ENCODE peak calls at places on chromosomes 6 and 20, in six cellular contexts. Q is GM23338, P is A549, L is AG09309, Z is astrocyte of the spinal cord, C is endodermal cell. V is an unnamed sample.

GRCh38 chr6:1604347-1604990 is 5.2 kb upstream of the FOXC1 start:
- DNase-seq in P (no peak), Z (peak), C (peak), Q (peak), L (no peak), V (no peak)

GRCh38 chr20:64119301-64119680 is 11.9 kb upstream of the NPBWR2 start:
- DNase-seq in Q (no peak), P (no peak), C (peak), Z (no peak), L (no peak), V (no peak)

GRCh38 chr6:27126046-27126814 is 121.3 kb upstream of the PRSS16 start:
- DNase-seq in P (no peak), L (no peak), Z (no peak), Q (no peak), C (no peak), V (no peak)

GRCh38 chr6:169969372-169970099 is 218.1 kb downstream of the ERMARD start:
- DNase-seq in L (no peak), C (peak), Q (no peak), P (no peak), Z (no peak), V (no peak)

GRCh38 chr6:134853111-134854055 is 96.5 kb downstream of the ALDH8A1 start:
- DNase-seq in P (no peak), L (no peak), Q (no peak), Z (peak), C (no peak), V (peak)

GRCh38 chr6:45442716-45443115 is 65.0 kb upstream of the SUPT3H start:
- DNase-seq in L (no peak), P (no peak), C (no peak), Z (no peak), Q (no peak), V (no peak)

GRCh38 chr6:38806271-38806670 is 91.2 kb downstream of the DNAH8 start:
- DNase-seq in L (no peak), P (no peak), Z (no peak), C (no peak), Q (peak), V (no peak)

GRCh38 chr20:41981746-41982145 is 363.6 kb upstream of the CHD6 start:
- DNase-seq in L (no peak), C (no peak), Z (no peak), Q (no peak), P (no peak), V (no peak)

GRCh38 chr20:4885877-4886276 is 115.4 kb downstream of the SLC23A2 start:
- DNase-seq in L (no peak), Z (no peak), C (peak), P (no peak), Q (no peak), V (no peak)

GRCh38 chr20:2228926-2229325 is 66.9 kb upstream of the TGM3 start:
- DNase-seq in P (no peak), C (no peak), Q (no peak), L (no peak), Z (no peak), V (no peak)

DNA sequence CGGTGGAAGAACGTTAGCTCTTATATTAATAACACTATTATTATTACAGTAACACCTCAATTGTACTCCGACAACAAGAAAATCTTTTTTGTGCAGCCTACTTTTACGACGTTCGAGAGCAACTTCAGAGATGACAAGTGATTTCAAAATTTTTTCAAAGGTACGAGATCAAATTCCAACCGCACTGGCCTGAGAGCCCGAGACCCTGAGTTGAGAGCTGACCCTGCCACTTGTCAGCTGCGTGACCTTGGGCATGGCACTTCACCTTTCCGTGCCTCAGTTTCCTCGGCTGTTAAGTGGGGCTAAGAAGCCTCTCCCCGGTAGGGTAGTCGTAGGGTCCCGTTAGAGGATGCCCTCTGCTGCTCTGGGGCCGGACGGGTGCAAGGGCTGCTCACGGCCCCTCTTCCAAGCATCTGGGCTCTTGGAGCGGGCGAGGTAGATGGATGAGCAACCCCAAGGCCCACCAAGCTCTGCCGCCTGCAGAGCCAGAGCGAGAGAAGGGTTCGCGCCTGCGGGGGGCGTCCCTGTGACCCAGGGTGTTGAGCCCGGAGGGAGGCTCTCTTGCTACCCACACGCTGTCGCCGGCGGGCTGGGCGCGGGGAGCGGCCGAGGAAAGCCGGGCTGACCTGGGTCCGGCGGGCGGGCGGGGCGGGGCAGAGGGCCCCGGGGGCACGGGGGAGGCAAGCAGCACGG is 510 bp downstream of the NDRG3 start:
- DNase-seq in Q (peak), L (no peak), P (peak), C (no peak), Z (peak), V (peak)
- TF ChIP-seq CTCF in Q (no peak), L (peak), P (no peak), C (no peak), Z (no peak), V (peak)

DNA sequence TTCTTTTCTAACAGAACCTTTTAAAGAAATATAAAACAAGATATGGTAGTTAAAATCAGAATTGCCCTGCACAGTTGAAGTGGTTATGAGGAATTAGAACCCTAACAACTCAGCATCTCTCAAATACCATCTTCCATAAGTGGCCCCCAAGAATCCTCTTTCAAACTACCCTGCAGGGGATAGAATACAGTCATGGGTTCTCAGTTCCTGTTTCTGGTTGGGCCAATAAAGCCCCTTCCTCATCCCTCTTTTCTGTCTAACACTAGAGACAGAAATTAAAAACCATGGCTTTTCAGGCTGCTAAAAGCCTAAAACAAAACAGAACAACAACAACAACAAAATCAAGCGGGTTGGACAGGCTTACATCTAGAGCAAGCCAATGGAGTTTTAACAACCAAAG is 6.7 kb upstream of the LCA5 start:
- DNase-seq in P (no peak), L (no peak), Q (no peak), C (no peak), Z (no peak), V (no peak)
- H3K4me3 ChIP-seq in P (no peak), L (no peak), Q (no peak), C (peak), Z (no peak), V (no peak)

GRCh38 chr20:45082468-45082867 is 18.5 kb downstream of the KCNS1 start:
- DNase-seq in L (no peak), Z (no peak), P (no peak), Q (no peak), C (no peak), V (no peak)

GRCh38 chr20:45083127-45083526 is 17.8 kb downstream of the KCNS1 start:
- DNase-seq in P (no peak), L (no peak), Z (no peak), Q (no peak), C (no peak), V (no peak)

GRCh38 chr20:45085289-45085688 is 15.6 kb downstream of the KCNS1 start:
- DNase-seq in C (no peak), P (no peak), Q (no peak), Z (no peak), L (no peak), V (no peak)

GRCh38 chr20:45077559-45077958 is 23.4 kb downstream of the KCNS1 start:
- DNase-seq in Q (no peak), C (no peak), Z (no peak), L (no peak), P (no peak), V (no peak)

DNA sequence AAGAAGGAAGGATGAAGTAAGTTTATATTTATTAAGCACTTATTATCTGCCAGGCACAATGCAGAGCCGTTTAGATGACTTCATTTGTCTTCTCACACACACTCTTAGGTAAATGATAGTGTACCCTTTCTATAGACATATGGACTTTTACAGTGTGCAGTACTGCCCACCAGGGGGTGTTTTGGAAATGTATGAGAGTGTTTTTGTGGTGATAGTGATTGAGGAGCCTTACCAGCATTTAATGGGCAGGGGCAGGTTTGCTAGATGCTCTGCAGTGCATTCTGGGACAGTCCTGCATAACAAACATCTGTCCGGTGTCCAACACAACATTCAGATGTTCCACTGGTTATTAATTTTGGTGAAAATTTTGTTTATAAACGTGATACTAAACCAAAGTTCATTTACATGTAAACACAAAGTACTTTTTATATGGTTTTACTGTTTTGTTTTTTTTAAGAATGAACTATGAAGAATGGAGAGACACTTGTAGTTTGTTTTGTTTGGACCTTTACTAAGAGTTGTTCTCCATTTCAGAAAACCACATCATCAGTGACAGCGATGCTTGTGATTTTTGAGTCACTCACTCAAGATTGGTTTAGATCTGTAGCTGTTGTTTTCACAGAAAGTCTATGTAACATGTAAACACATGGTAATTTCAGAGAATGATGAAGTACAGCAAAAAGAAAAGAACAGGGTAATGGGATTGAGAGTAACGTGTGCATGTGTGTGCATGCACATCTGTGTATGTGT is 19.9 kb downstream of the KCNS1 start:
- DNase-seq in Q (peak), L (no peak), Z (no peak), C (no peak), P (no peak), V (peak)
- TF ChIP-seq CTCF in Q (peak), L (peak), Z (peak), C (peak), P (peak), V (peak)

DNA sequence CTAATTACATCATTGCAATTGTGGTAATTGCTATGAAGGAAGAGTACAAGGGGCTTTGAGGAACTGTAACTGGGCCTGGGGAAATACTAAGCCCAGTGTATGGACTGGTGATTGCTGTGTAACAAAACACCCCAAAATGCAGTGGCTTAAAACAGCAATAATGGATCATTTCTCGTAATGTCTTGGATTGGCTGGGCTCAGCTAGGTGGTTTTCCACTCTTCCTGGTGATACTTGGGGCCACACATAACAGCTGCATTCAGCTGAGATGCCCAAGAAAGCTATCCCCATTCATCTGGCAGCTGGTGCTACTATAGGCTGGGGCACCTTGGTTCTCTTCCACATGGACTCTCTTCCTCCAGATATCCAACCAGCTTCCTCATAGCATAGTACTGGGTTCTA is 150.3 kb downstream of the EYA2 start:
- DNase-seq in L (no peak), C (no peak), P (no peak), Q (no peak), Z (no peak), V (no peak)
- H3K4me3 ChIP-seq in L (no peak), C (no peak), P (no peak), Q (no peak), Z (no peak), V (no peak)

DNA sequence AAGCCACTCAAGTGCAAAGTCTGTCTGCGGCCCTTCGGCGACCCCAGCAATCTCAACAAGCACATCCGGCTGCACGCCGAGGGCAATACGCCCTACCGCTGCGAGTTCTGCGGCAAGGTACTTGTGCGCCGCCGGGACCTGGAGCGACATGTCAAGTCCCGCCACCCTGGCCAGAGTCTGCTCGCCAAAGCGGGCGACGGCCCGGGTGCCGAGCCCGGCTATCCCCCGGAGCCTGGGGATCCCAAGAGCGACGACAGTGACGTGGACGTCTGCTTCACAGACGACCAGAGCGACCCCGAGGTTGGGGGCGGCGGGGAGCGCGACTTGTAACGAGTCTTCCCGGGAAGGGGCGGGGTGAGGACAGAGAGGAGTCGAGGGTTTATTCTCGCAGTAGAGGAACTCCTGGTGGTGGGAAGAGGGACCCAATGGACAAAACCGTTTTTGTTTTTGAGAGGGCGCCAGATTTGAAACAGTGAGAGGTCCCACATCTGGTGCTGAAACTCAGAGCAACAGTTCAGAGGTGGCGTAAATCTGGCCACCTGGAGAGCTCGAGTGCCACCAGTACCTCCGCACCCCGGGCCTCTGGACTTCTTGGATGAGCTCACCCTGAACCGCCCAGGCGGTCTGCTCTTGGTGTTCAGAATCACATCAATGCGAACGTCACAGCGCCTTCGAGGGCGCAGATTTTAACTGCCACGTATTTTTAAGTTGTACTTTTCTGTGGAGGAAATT is 8.0 kb downstream of the PRDM13 start:
- DNase-seq in L (no peak), C (peak), P (peak), Q (peak), Z (no peak), V (no peak)
- TF ChIP-seq CTCF in L (no peak), C (peak), P (no peak), Q (no peak), Z (no peak), V (no peak)

GRCh38 chr6:44043036-44043478 is 84.2 kb downstream of the MRPL14 start:
- DNase-seq in Q (no peak), P (no peak), C (no peak), L (no peak), Z (peak), V (no peak)
- H3K4me3 ChIP-seq in Q (no peak), P (no peak), C (no peak), L (no peak), Z (no peak), V (no peak)

DNA sequence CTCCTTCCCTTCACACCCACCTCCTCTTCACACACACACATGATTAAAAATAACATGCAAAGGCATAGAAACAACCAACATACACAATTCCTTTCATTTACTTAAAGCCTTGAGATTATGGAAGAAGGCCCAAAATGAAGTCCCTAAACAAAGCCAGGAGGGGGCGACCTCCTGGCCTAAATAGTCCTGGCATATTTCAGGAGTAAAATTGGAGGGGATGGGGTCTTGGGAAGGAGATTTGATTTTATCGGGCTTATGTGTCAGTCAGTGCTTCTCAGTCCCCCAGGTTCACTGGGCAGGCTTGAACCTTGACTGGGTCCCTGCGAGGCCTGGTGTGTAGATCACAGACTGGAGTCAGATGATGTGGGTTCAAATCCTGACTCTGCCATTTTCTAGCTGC is 266.4 kb downstream of the SAMD5 start:
- DNase-seq in Z (no peak), P (no peak), Q (peak), C (peak), L (no peak), V (peak)
- TF ChIP-seq CTCF in Z (peak), P (no peak), Q (peak), C (peak), L (peak), V (peak)

DNA sequence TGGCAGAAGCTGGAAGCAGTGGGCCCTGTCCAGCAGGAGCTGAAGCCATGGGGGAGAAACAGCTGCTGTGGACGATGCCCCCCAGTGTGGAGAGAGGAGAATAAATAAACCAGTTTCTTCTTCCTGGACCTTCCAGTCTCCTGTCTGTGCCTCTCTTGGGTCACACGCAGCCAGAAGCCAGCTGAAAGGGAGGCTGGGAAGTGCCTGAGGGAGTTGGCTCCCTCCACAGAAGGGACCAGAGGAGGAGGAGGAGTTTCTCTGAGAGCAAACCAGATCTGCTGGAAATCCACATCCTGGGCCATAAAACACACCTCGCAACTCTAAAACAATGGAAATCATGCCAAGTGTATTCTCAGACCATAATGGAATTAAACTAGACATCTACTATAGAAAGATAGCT is 577.0 kb downstream of the CDH26 start:
- DNase-seq in P (no peak), Q (no peak), C (no peak), Z (no peak), L (no peak), V (no peak)
- H3K4me3 ChIP-seq in P (no peak), Q (no peak), C (no peak), Z (no peak), L (no peak), V (no peak)

DNA sequence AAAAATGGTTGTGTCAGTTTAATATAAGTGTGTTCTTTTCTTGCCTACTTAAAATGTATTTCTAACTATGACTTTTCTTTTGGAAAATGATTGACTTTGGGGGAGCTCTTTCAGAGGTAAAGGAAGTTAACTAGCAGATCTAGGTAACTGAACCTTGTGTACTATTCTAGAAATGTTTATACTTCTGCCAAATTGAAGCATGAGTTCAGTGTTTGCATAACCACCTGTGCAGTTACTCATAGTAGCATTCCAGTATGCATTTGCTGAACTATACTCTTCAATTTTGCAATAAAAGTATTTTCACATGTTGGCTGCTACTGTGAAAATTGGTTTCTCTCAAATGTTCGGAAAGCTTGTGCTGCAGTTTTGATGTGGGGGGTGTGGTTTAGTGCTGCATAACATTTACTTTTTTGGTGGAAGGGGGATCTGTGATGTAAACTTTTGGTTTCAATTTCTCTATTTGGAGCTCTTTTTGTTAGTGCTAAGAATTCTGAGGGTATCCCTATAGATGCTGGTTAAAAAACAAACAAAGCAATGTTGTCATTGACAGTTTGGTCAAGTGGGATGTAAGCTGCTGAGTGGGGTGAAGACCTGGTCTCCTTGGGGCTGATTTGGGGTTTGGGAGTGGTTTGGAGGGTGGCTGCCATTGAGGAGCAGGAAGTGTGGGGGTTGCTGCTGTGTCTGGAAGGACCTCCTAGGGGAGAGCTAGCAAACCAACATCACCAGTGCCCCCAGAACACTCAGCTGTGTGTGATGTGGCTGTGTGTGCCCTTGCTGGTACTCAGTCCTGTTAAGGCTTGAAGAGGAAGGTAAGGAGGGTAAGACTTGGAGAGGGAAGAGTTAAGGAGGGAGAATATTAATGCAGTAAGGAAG is 87.8 kb downstream of the CARMIL1 start:
- DNase-seq in C (no peak), Z (no peak), P (no peak), Q (no peak), L (no peak), V (peak)
- TF ChIP-seq CTCF in C (no peak), Z (no peak), P (no peak), Q (no peak), L (no peak), V (no peak)